ENCODE peak calls at places on chromosomes 16 and 17, in seven cellular contexts. F is omental fat pad, B is non-pigmented ciliary epithelial cell, K is PC-9, C is iris pigment epithelial cell, J is T-cell, N is A172. V is an unnamed sample.

GRCh38 chr17:17435323-17435722 is 41.5 kb upstream of the MED9 start:
- DNase-seq in C (peak; percentile 92), J (no peak), B (peak; percentile 78), K (no peak), F (no peak), N (peak; percentile 77), V (peak; percentile 72)

GRCh38 chr16:54236761-54237160 is 49.8 kb downstream of the IRX3 start:
- DNase-seq in B (peak; percentile 55), N (no peak), J (no peak), F (no peak), K (no peak), C (peak; percentile 84), V (peak; percentile 61)

GRCh38 chr16:89922884-89923639 is at the start of gene TUBB3:
- DNase-seq in B (no peak), N (peak; percentile 73), C (peak; percentile 84), F (no peak), J (no peak), K (peak; percentile 89), V (no peak)

GRCh38 chr17:43713494-43714162 is 45.0 kb downstream of the SOST start:
- DNase-seq in B (no peak), C (peak; percentile 44), K (peak; percentile 54), J (no peak), N (no peak), F (no peak), V (no peak)

GRCh38 chr17:17551361-17551760 is 40.1 kb downstream of the PEMT start:
- DNase-seq in B (no peak), F (no peak), J (no peak), C (no peak), N (no peak), K (no peak), V (no peak)

GRCh38 chr17:12545877-12546513 is 119.7 kb upstream of the MYOCD start:
- DNase-seq in N (peak; percentile 21), K (peak; percentile 7), B (peak; percentile 9), F (no peak), C (peak; percentile 59), J (no peak), V (peak; percentile 47)

GRCh38 chr17:79202476-79202875 is 127.9 kb downstream of the ENGASE start:
- DNase-seq in B (no peak), N (no peak), F (no peak), K (no peak), J (no peak), C (no peak), V (no peak)

GRCh38 chr17:7242717-7243576 is 698 bp upstream of the GABARAP start:
- DNase-seq in C (peak; percentile 96), B (peak; percentile 76), N (peak; percentile 86), J (peak; percentile 83), F (peak; percentile 97), K (peak; percentile 96), V (peak; percentile 90)

GRCh38 chr16:60582528-60582927 is 1453.7 kb downstream of the CDH8 start:
- DNase-seq in F (no peak), C (no peak), J (no peak), B (no peak), N (no peak), K (no peak), V (no peak)

GRCh38 chr17:1072551-1072961 is 75.6 kb downstream of the TIMM22 start:
- DNase-seq in B (no peak), C (no peak), K (no peak), F (no peak), J (no peak), N (no peak), V (no peak)

GRCh38 chr16:9824191-9824590 is 358.0 kb downstream of the GRIN2A start:
- DNase-seq in C (no peak), N (no peak), F (no peak), J (no peak), K (no peak), B (no peak), V (no peak)

GRCh38 chr16:75462804-75463203 is 1.7 kb downstream of the TMEM170A start:
- DNase-seq in C (peak; percentile 23), K (no peak), N (no peak), F (no peak), B (no peak), J (no peak), V (no peak)

GRCh38 chr16:86862596-86862995 is 284.2 kb downstream of the FOXL1 start:
- DNase-seq in B (no peak), F (no peak), C (no peak), J (no peak), N (no peak), K (no peak), V (no peak)

GRCh38 chr16:31333686-31334649 is 21.0 kb upstream of the ITGAX start:
- DNase-seq in C (peak; percentile 49), B (no peak), J (no peak), F (no peak), N (peak; percentile 49), K (peak; percentile 57), V (no peak)

GRCh38 chr16:79261461-79261860 is 339.1 kb downstream of the MAF start:
- DNase-seq in F (no peak), N (no peak), C (no peak), J (no peak), B (no peak), K (peak; percentile 10), V (no peak)

GRCh38 chr17:32355649-32356377 is 5.9 kb downstream of the ZNF207 start:
- DNase-seq in C (peak; percentile 16), F (no peak), B (no peak), N (no peak), J (no peak), K (no peak), V (no peak)

GRCh38 chr17:82807101-82807500 is 32.7 kb downstream of the ZNF750 start:
- DNase-seq in F (no peak), C (no peak), J (no peak), B (no peak), K (no peak), N (no peak), V (no peak)

GRCh38 chr17:608911-609882 is 105.4 kb downstream of the VPS53 start:
- DNase-seq in C (peak; percentile 62), B (no peak), N (no peak), K (no peak), J (no peak), F (no peak), V (peak; percentile 73)

GRCh38 chr16:82544378-82544777 is 82.4 kb upstream of the CDH13 start:
- DNase-seq in F (no peak), B (no peak), K (no peak), C (no peak), J (no peak), N (no peak), V (no peak)

GRCh38 chr17:77434136-77435114 is 293.7 kb downstream of the SEC14L1 start:
- DNase-seq in N (no peak), J (no peak), K (no peak), F (no peak), C (no peak), B (no peak), V (no peak)